ENCODE peak calls at places on chromosomes 6 and 20, in ten cellular contexts. One of them, this sample, is unnamed. For H3K27me3, the result is how much of the 10 kb centered on the place peaks cover.

GRCh38 chr6:44037847-44038542 is 89.3 kb downstream of the MRPL14 start:
- DNase-seq in CD4-positive, CD25-positive, alpha-beta regulatory T cell: no peak
- DNase-seq in bronchial epithelial cell: no peak
- DNase-seq in heart right ventricle: no peak
- DNase-seq in H7: no peak
- DNase-seq in adipocyte: no peak
- DNase-seq in GM23248: no peak
- DNase-seq in AG04450: no peak
- DNase-seq in effector memory CD4-positive, alpha-beta T cell: no peak
- DNase-seq in kidney epithelial cell: no peak
- DNase-seq in this sample: no peak

GRCh38 chr6:13470240-13471140 is 16.9 kb downstream of the GFOD1 start:
- DNase-seq in kidney epithelial cell: no peak
- DNase-seq in H7: no peak
- DNase-seq in effector memory CD4-positive, alpha-beta T cell: no peak
- DNase-seq in CD4-positive, CD25-positive, alpha-beta regulatory T cell: no peak
- DNase-seq in AG04450: no peak
- DNase-seq in GM23248: no peak
- DNase-seq in heart right ventricle: no peak
- DNase-seq in adipocyte: no peak
- DNase-seq in bronchial epithelial cell: no peak
- DNase-seq in this sample: no peak

GRCh38 chr6:93424303-93425064 is 5.1 kb upstream of the EPHA7 start:
- DNase-seq in effector memory CD4-positive, alpha-beta T cell: no peak
- DNase-seq in bronchial epithelial cell: peak
- DNase-seq in CD4-positive, CD25-positive, alpha-beta regulatory T cell: no peak
- DNase-seq in kidney epithelial cell: no peak
- DNase-seq in heart right ventricle: no peak
- DNase-seq in AG04450: no peak
- DNase-seq in GM23248: peak
- DNase-seq in adipocyte: peak
- DNase-seq in H7: no peak
- DNase-seq in this sample: no peak

GRCh38 chr6:100266512-100266911 is 198.2 kb downstream of the SIM1 start:
- DNase-seq in adipocyte: no peak
- DNase-seq in kidney epithelial cell: no peak
- DNase-seq in GM23248: no peak
- DNase-seq in effector memory CD4-positive, alpha-beta T cell: no peak
- DNase-seq in CD4-positive, CD25-positive, alpha-beta regulatory T cell: no peak
- DNase-seq in heart right ventricle: no peak
- DNase-seq in bronchial epithelial cell: no peak
- DNase-seq in AG04450: no peak
- DNase-seq in H7: no peak
- DNase-seq in this sample: no peak

GRCh38 chr6:45436544-45437440 is 59.1 kb upstream of the SUPT3H start:
- DNase-seq in effector memory CD4-positive, alpha-beta T cell: no peak
- DNase-seq in heart right ventricle: no peak
- DNase-seq in CD4-positive, CD25-positive, alpha-beta regulatory T cell: peak
- DNase-seq in H7: no peak
- DNase-seq in bronchial epithelial cell: peak
- DNase-seq in kidney epithelial cell: no peak
- DNase-seq in adipocyte: peak
- DNase-seq in GM23248: peak
- DNase-seq in AG04450: no peak
- DNase-seq in this sample: peak

GRCh38 chr20:50518270-50518721 is 8.1 kb downstream of the PTPN1 start:
- DNase-seq in kidney epithelial cell: no peak
- DNase-seq in heart right ventricle: no peak
- DNase-seq in H7: no peak
- DNase-seq in CD4-positive, CD25-positive, alpha-beta regulatory T cell: peak
- DNase-seq in bronchial epithelial cell: peak
- DNase-seq in AG04450: no peak
- DNase-seq in effector memory CD4-positive, alpha-beta T cell: no peak
- DNase-seq in adipocyte: peak
- DNase-seq in GM23248: peak
- DNase-seq in this sample: no peak

GRCh38 chr20:39823239-39823638 is 861.1 kb downstream of the DHX35 start:
- DNase-seq in bronchial epithelial cell: no peak
- DNase-seq in adipocyte: peak
- DNase-seq in AG04450: no peak
- DNase-seq in kidney epithelial cell: peak
- DNase-seq in GM23248: peak
- DNase-seq in effector memory CD4-positive, alpha-beta T cell: no peak
- DNase-seq in H7: no peak
- DNase-seq in heart right ventricle: no peak
- DNase-seq in CD4-positive, CD25-positive, alpha-beta regulatory T cell: no peak
- DNase-seq in this sample: peak

GRCh38 chr20:361562-361961 is 14.7 kb downstream of the NRSN2 start:
- DNase-seq in heart right ventricle: no peak
- DNase-seq in GM23248: no peak
- DNase-seq in AG04450: no peak
- DNase-seq in H7: no peak
- DNase-seq in kidney epithelial cell: no peak
- DNase-seq in effector memory CD4-positive, alpha-beta T cell: no peak
- DNase-seq in adipocyte: no peak
- DNase-seq in CD4-positive, CD25-positive, alpha-beta regulatory T cell: no peak
- DNase-seq in bronchial epithelial cell: no peak
- DNase-seq in this sample: no peak

GRCh38 chr6:38901802-38902522 is 146.6 kb upstream of the GLP1R start:
- DNase-seq in H7: peak
- DNase-seq in adipocyte: no peak
- DNase-seq in GM23248: no peak
- DNase-seq in CD4-positive, CD25-positive, alpha-beta regulatory T cell: no peak
- DNase-seq in effector memory CD4-positive, alpha-beta T cell: no peak
- DNase-seq in kidney epithelial cell: no peak
- DNase-seq in bronchial epithelial cell: no peak
- DNase-seq in heart right ventricle: no peak
- DNase-seq in AG04450: no peak
- DNase-seq in this sample: no peak

GRCh38 chr20:48523191-48523757 is 304.5 kb downstream of the PREX1 start:
- DNase-seq in heart right ventricle: peak
- DNase-seq in bronchial epithelial cell: peak
- DNase-seq in H7: peak
- DNase-seq in adipocyte: peak
- DNase-seq in kidney epithelial cell: no peak
- DNase-seq in effector memory CD4-positive, alpha-beta T cell: no peak
- DNase-seq in CD4-positive, CD25-positive, alpha-beta regulatory T cell: peak
- DNase-seq in GM23248: peak
- DNase-seq in AG04450: no peak
- DNase-seq in this sample: peak

GRCh38 chr6:112939543-112939942 is 592.4 kb downstream of the RFPL4B start:
- DNase-seq in effector memory CD4-positive, alpha-beta T cell: no peak
- DNase-seq in kidney epithelial cell: no peak
- DNase-seq in GM23248: no peak
- DNase-seq in heart right ventricle: no peak
- DNase-seq in H7: no peak
- DNase-seq in CD4-positive, CD25-positive, alpha-beta regulatory T cell: no peak
- DNase-seq in adipocyte: no peak
- DNase-seq in AG04450: no peak
- DNase-seq in bronchial epithelial cell: no peak
- DNase-seq in this sample: no peak

GRCh38 chr6:9437836-9438235 is 977.0 kb downstream of the TFAP2A start:
- DNase-seq in H7: no peak
- DNase-seq in heart right ventricle: no peak
- DNase-seq in AG04450: no peak
- DNase-seq in bronchial epithelial cell: peak
- DNase-seq in kidney epithelial cell: no peak
- DNase-seq in effector memory CD4-positive, alpha-beta T cell: no peak
- DNase-seq in GM23248: peak
- DNase-seq in adipocyte: peak
- DNase-seq in CD4-positive, CD25-positive, alpha-beta regulatory T cell: no peak
- DNase-seq in this sample: no peak

GRCh38 chr6:54856137-54856536 is 9.6 kb downstream of the FAM83B start:
- DNase-seq in kidney epithelial cell: no peak
- DNase-seq in H7: no peak
- DNase-seq in bronchial epithelial cell: no peak
- DNase-seq in effector memory CD4-positive, alpha-beta T cell: no peak
- DNase-seq in CD4-positive, CD25-positive, alpha-beta regulatory T cell: no peak
- DNase-seq in adipocyte: no peak
- DNase-seq in GM23248: no peak
- DNase-seq in heart right ventricle: no peak
- DNase-seq in AG04450: no peak
- DNase-seq in this sample: no peak

GRCh38 chr6:122180132-122180531 is 219.3 kb upstream of the HSF2 start:
- DNase-seq in CD4-positive, CD25-positive, alpha-beta regulatory T cell: no peak
- DNase-seq in GM23248: peak
- DNase-seq in heart right ventricle: no peak
- DNase-seq in AG04450: no peak
- DNase-seq in bronchial epithelial cell: no peak
- DNase-seq in adipocyte: peak
- DNase-seq in H7: no peak
- DNase-seq in effector memory CD4-positive, alpha-beta T cell: no peak
- DNase-seq in kidney epithelial cell: no peak
- DNase-seq in this sample: no peak

GRCh38 chr6:41535766-41536165 is 10.4 kb upstream of the FOXP4 start:
- DNase-seq in AG04450: no peak
- DNase-seq in bronchial epithelial cell: no peak
- DNase-seq in H7: no peak
- DNase-seq in kidney epithelial cell: no peak
- DNase-seq in adipocyte: no peak
- DNase-seq in GM23248: peak
- DNase-seq in CD4-positive, CD25-positive, alpha-beta regulatory T cell: no peak
- DNase-seq in heart right ventricle: no peak
- DNase-seq in effector memory CD4-positive, alpha-beta T cell: no peak
- DNase-seq in this sample: no peak

GRCh38 chr6:41539204-41539603 is 7.0 kb upstream of the FOXP4 start:
- DNase-seq in AG04450: no peak
- DNase-seq in CD4-positive, CD25-positive, alpha-beta regulatory T cell: no peak
- DNase-seq in H7: no peak
- DNase-seq in adipocyte: no peak
- DNase-seq in bronchial epithelial cell: no peak
- DNase-seq in effector memory CD4-positive, alpha-beta T cell: no peak
- DNase-seq in GM23248: no peak
- DNase-seq in heart right ventricle: no peak
- DNase-seq in kidney epithelial cell: no peak
- DNase-seq in this sample: no peak

GRCh38 chr6:41538556-41539182 is 7.5 kb upstream of the FOXP4 start:
- DNase-seq in H7: no peak
- DNase-seq in adipocyte: no peak
- DNase-seq in CD4-positive, CD25-positive, alpha-beta regulatory T cell: no peak
- DNase-seq in bronchial epithelial cell: peak
- DNase-seq in GM23248: peak
- DNase-seq in effector memory CD4-positive, alpha-beta T cell: no peak
- DNase-seq in AG04450: no peak
- DNase-seq in heart right ventricle: no peak
- DNase-seq in kidney epithelial cell: no peak
- DNase-seq in this sample: no peak

GRCh38 chr6:41537359-41537758 is 8.8 kb upstream of the FOXP4 start:
- DNase-seq in kidney epithelial cell: no peak
- DNase-seq in heart right ventricle: no peak
- DNase-seq in bronchial epithelial cell: no peak
- DNase-seq in CD4-positive, CD25-positive, alpha-beta regulatory T cell: no peak
- DNase-seq in AG04450: no peak
- DNase-seq in effector memory CD4-positive, alpha-beta T cell: no peak
- DNase-seq in adipocyte: no peak
- DNase-seq in H7: no peak
- DNase-seq in GM23248: no peak
- DNase-seq in this sample: no peak

GRCh38 chr6:41536884-41537347 is 9.3 kb upstream of the FOXP4 start:
- DNase-seq in adipocyte: no peak
- DNase-seq in kidney epithelial cell: no peak
- DNase-seq in CD4-positive, CD25-positive, alpha-beta regulatory T cell: no peak
- DNase-seq in heart right ventricle: no peak
- DNase-seq in effector memory CD4-positive, alpha-beta T cell: no peak
- DNase-seq in H7: no peak
- DNase-seq in GM23248: no peak
- DNase-seq in AG04450: no peak
- DNase-seq in bronchial epithelial cell: peak
- DNase-seq in this sample: no peak
- H3K27me3 ChIP-seq in adipocyte: under half
- H3K27me3 ChIP-seq in kidney epithelial cell: under half
- H3K27me3 ChIP-seq in CD4-positive, CD25-positive, alpha-beta regulatory T cell: under half
- H3K27me3 ChIP-seq in heart right ventricle: under half
- H3K27me3 ChIP-seq in effector memory CD4-positive, alpha-beta T cell: under half
- H3K27me3 ChIP-seq in H7: under half
- H3K27me3 ChIP-seq in GM23248: under half
- H3K27me3 ChIP-seq in AG04450: under half
- H3K27me3 ChIP-seq in bronchial epithelial cell: under half
- H3K27me3 ChIP-seq in this sample: under half

DNA sequence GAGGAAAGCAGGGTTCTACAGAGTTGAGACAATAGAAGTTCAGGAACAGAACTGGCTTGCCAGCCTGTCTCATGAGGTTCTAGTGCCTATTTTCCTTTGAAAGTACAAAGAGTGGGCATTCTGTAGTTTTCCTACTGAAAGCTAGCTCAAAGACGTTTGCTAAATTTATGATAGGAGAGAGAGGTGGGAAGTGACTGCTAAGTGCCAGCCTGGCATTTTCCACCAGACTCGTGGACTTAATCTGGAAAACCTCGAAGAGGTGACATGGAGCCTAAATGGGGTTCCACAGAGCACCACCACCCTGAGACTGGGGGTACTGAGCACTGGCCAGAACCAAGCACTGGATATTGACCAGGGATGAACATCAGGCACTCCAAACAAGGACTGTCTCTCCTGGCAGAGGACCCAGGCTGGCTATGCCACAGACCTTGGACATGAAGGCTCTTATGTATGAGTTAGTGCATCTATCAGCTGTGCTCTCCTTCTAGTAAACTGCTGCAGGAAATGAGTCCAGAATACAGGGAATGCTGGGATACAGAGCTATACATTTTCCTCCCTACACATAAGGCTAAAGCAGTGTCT is 7.1 kb downstream of the PEX6 start:
- DNase-seq in H7: no peak
- DNase-seq in CD4-positive, CD25-positive, alpha-beta regulatory T cell: no peak
- DNase-seq in GM23248: no peak
- DNase-seq in heart right ventricle: no peak
- DNase-seq in bronchial epithelial cell: no peak
- DNase-seq in effector memory CD4-positive, alpha-beta T cell: no peak
- DNase-seq in kidney epithelial cell: no peak
- DNase-seq in AG04450: no peak
- DNase-seq in adipocyte: no peak
- DNase-seq in this sample: peak
- H3K27me3 ChIP-seq in H7: under half
- H3K27me3 ChIP-seq in CD4-positive, CD25-positive, alpha-beta regulatory T cell: under half
- H3K27me3 ChIP-seq in GM23248: under half
- H3K27me3 ChIP-seq in heart right ventricle: under half
- H3K27me3 ChIP-seq in bronchial epithelial cell: under half
- H3K27me3 ChIP-seq in effector memory CD4-positive, alpha-beta T cell: under half
- H3K27me3 ChIP-seq in kidney epithelial cell: under half
- H3K27me3 ChIP-seq in AG04450: under half
- H3K27me3 ChIP-seq in adipocyte: under half
- H3K27me3 ChIP-seq in this sample: under half

GRCh38 chr20:57749861-57750260 is 40.0 kb upstream of the PMEPA1 start:
- DNase-seq in adipocyte: no peak
- DNase-seq in AG04450: no peak
- DNase-seq in heart right ventricle: no peak
- DNase-seq in bronchial epithelial cell: no peak
- DNase-seq in CD4-positive, CD25-positive, alpha-beta regulatory T cell: no peak
- DNase-seq in kidney epithelial cell: no peak
- DNase-seq in GM23248: peak
- DNase-seq in effector memory CD4-positive, alpha-beta T cell: no peak
- DNase-seq in H7: no peak
- DNase-seq in this sample: no peak
- H3K27me3 ChIP-seq in adipocyte: under half
- H3K27me3 ChIP-seq in AG04450: under half
- H3K27me3 ChIP-seq in heart right ventricle: under half
- H3K27me3 ChIP-seq in bronchial epithelial cell: under half
- H3K27me3 ChIP-seq in CD4-positive, CD25-positive, alpha-beta regulatory T cell: under half
- H3K27me3 ChIP-seq in kidney epithelial cell: under half
- H3K27me3 ChIP-seq in GM23248: under half
- H3K27me3 ChIP-seq in effector memory CD4-positive, alpha-beta T cell: under half
- H3K27me3 ChIP-seq in H7: under half
- H3K27me3 ChIP-seq in this sample: under half

GRCh38 chr20:61690150-61690549 is 375.5 kb downstream of the TAF4 start:
- DNase-seq in AG04450: no peak
- DNase-seq in CD4-positive, CD25-positive, alpha-beta regulatory T cell: no peak
- DNase-seq in GM23248: no peak
- DNase-seq in H7: no peak
- DNase-seq in bronchial epithelial cell: no peak
- DNase-seq in effector memory CD4-positive, alpha-beta T cell: no peak
- DNase-seq in heart right ventricle: no peak
- DNase-seq in adipocyte: no peak
- DNase-seq in kidney epithelial cell: no peak
- DNase-seq in this sample: no peak
- H3K27me3 ChIP-seq in AG04450: under half
- H3K27me3 ChIP-seq in CD4-positive, CD25-positive, alpha-beta regulatory T cell: under half
- H3K27me3 ChIP-seq in GM23248: under half
- H3K27me3 ChIP-seq in H7: under half
- H3K27me3 ChIP-seq in bronchial epithelial cell: under half
- H3K27me3 ChIP-seq in effector memory CD4-positive, alpha-beta T cell: under half
- H3K27me3 ChIP-seq in heart right ventricle: under half
- H3K27me3 ChIP-seq in adipocyte: under half
- H3K27me3 ChIP-seq in kidney epithelial cell: under half
- H3K27me3 ChIP-seq in this sample: under half